ENCODE peak calls at places on chromosomes 2 and 18, in nine cellular contexts. T, E, K, N, P, V, X, Z and B are unnamed samples.

GRCh38 chr2:69483024-69483423 is 45.8 kb upstream of the NFU1 start:
- DNase-seq in Z (no peak), X (no peak), E (no peak), K (no peak), P (no peak), T (no peak), V (no peak), N (no peak), B (no peak)

GRCh38 chr2:45889053-45889452 is 237.6 kb downstream of the PRKCE start:
- DNase-seq in Z (no peak), E (no peak), N (no peak), P (peak; percentile 31), X (no peak), T (no peak), K (peak; percentile 97), V (no peak), B (peak; percentile 59)

GRCh38 chr2:179932786-179933185 is 71.4 kb upstream of the ZNF385B start:
- DNase-seq in T (no peak), P (peak; percentile 22), K (no peak), X (no peak), V (no peak), Z (no peak), N (no peak), E (no peak), B (no peak)

GRCh38 chr2:72931280-72931910 is 14.1 kb downstream of the EMX1 start:
- DNase-seq in X (no peak), T (no peak), N (peak; percentile 52), P (no peak), E (no peak), V (peak; percentile 77), K (no peak), Z (no peak), B (no peak)

GRCh38 chr2:46663614-46664013 is 184.2 kb downstream of the TMEM247 start:
- DNase-seq in X (no peak), K (no peak), V (peak; percentile 60), N (peak; percentile 71), E (no peak), T (no peak), Z (no peak), P (no peak), B (no peak)

GRCh38 chr2:31349684-31350083 is 64.9 kb downstream of the XDH start:
- DNase-seq in E (no peak), P (no peak), K (no peak), N (no peak), Z (no peak), T (no peak), V (no peak), X (no peak), B (no peak)

GRCh38 chr2:163729874-163730273 is 5.9 kb downstream of the FIGN start:
- DNase-seq in N (no peak), V (no peak), T (no peak), P (no peak), E (no peak), Z (no peak), K (no peak), X (no peak), B (no peak)

GRCh38 chr2:169294001-169294675 is 68.2 kb downstream of the LRP2 start:
- DNase-seq in K (no peak), V (no peak), X (no peak), E (no peak), T (no peak), P (no peak), N (no peak), Z (no peak), B (no peak)

GRCh38 chr2:45915523-45915922 is 264.0 kb downstream of the PRKCE start:
- DNase-seq in N (no peak), V (no peak), P (no peak), E (no peak), X (no peak), T (no peak), Z (no peak), K (no peak), B (no peak)

GRCh38 chr2:34105015-34105767 is 506.1 kb upstream of the FAM98A start:
- DNase-seq in N (no peak), V (peak; percentile 79), X (no peak), T (no peak), P (no peak), Z (no peak), E (no peak), K (no peak), B (no peak)

GRCh38 chr2:130864830-130865229 is 28.1 kb downstream of the ARHGEF4 start:
- DNase-seq in Z (peak; percentile 77), N (peak; percentile 27), E (no peak), P (no peak), X (no peak), K (peak; percentile 26), T (peak; percentile 24), V (peak; percentile 82), B (no peak)

GRCh38 chr2:202911203-202911512 is 315 bp downstream of the WDR12 start:
- DNase-seq in K (no peak), Z (no peak), E (no peak), T (no peak), P (no peak), X (no peak), V (no peak), N (no peak), B (no peak)

GRCh38 chr2:28681216-28681981 is 70.2 kb upstream of the PPP1CB start:
- DNase-seq in Z (no peak), X (peak; percentile 39), E (peak; percentile 10), N (no peak), V (peak; percentile 82), T (no peak), K (no peak), P (no peak), B (no peak)

GRCh38 chr18:75879196-75879595 is 451.7 kb upstream of the SMIM21 start:
- DNase-seq in K (no peak), T (no peak), N (no peak), E (no peak), Z (no peak), X (no peak), P (no peak), V (peak; percentile 42), B (no peak)

GRCh38 chr2:148982282-148982681 is 56.2 kb upstream of the LYPD6B start:
- DNase-seq in Z (no peak), E (no peak), N (no peak), T (no peak), P (no peak), V (no peak), X (no peak), K (no peak), B (no peak)

GRCh38 chr18:74869904-74870863 is 272.5 kb downstream of the ZNF407 start:
- DNase-seq in N (no peak), E (no peak), K (no peak), T (no peak), Z (no peak), P (no peak), V (no peak), X (no peak), B (no peak)

GRCh38 chr2:109195193-109196045 is 66.4 kb downstream of the SH3RF3 start:
- DNase-seq in X (no peak), P (no peak), K (peak; percentile 16), T (no peak), Z (no peak), N (peak; percentile 35), E (no peak), V (no peak), B (no peak)